ENCODE peak calls at places on chromosomes 5 and 9, in eight cellular contexts. U, H, Z, G, J, X, N and L are unnamed samples.
A peak's percentile ranks its signal among the peaks of the same experiment; 100 is the strongest.

GRCh38 chr5:61313960-61314681 is 17.9 kb upstream of the ZSWIM6 start:
- DNase-seq in U (no peak), H (peak; percentile 87), Z (peak; percentile 77), G (no peak), J (peak; percentile 92), X (no peak), N (no peak), L (no peak)

GRCh38 chr9:81833563-81834345 is 94.5 kb upstream of the SPATA31D4 start:
- DNase-seq in U (no peak), H (no peak), Z (peak; percentile 47), G (no peak), J (no peak), X (no peak), N (no peak), L (no peak)

GRCh38 chr5:166370928-166371690 is 1920.3 kb upstream of the WWC1 start:
- DNase-seq in U (no peak), H (peak; percentile 14), Z (no peak), G (no peak), J (peak; percentile 56), X (no peak), N (no peak), L (no peak)

GRCh38 chr5:179361204-179361603 is 15.9 kb upstream of the ADAMTS2 start:
- DNase-seq in U (no peak), H (no peak), Z (no peak), G (no peak), J (no peak), X (no peak), N (no peak), L (no peak)

GRCh38 chr5:51201024-51201423 is 182.2 kb upstream of the ISL1 start:
- DNase-seq in U (no peak), H (no peak), Z (no peak), G (no peak), J (no peak), X (no peak), N (no peak), L (no peak)

GRCh38 chr9:14148501-14149103 is 165.3 kb downstream of the NFIB start:
- DNase-seq in U (no peak), H (no peak), Z (no peak), G (no peak), J (no peak), X (no peak), N (no peak), L (no peak)

GRCh38 chr9:34591091-34591910 is 1.8 kb upstream of the CNTFR start:
- DNase-seq in U (peak; percentile 51), H (peak; percentile 83), Z (peak; percentile 92), G (peak; percentile 80), J (peak; percentile 82), X (peak; percentile 89), N (peak; percentile 81), L (peak; percentile 84)

GRCh38 chr5:93598997-93599371 is 16.0 kb downstream of the NR2F1 start:
- DNase-seq in U (no peak), H (no peak), Z (no peak), G (no peak), J (no peak), X (no peak), N (no peak), L (no peak)

GRCh38 chr9:116342941-116343340 is 189.3 kb downstream of the PAPPA start:
- DNase-seq in U (no peak), H (no peak), Z (no peak), G (no peak), J (no peak), X (no peak), N (no peak), L (no peak)

GRCh38 chr5:132001647-132002561 is 9.6 kb downstream of the ACSL6 start:
- DNase-seq in U (no peak), H (peak; percentile 8), Z (peak; percentile 36), G (no peak), J (peak; percentile 53), X (peak; percentile 38), N (no peak), L (no peak)